ENCODE peak calls at places on chromosome 3, in ten cellular contexts. S is ascending aorta, U is GM13977, M is colonic mucosa, P is left ventricle myocardium inferior, C is mammary epithelial cell, T is fibroblast of villous mesenchyme, V is foreskin fibroblast, R is neural crest cell, A is brain microvascular endothelial cell. E is an unnamed sample.

GRCh38 chr3:184481924-184482671 is 79.5 kb upstream of the EPHB3 start:
- DNase-seq in S (no peak), U (no peak), M (no peak), P (no peak), C (peak), T (no peak), V (no peak), R (no peak), A (no peak), E (no peak)

GRCh38 chr3:163939926-163940325 is 1138.4 kb downstream of the SI start:
- DNase-seq in S (no peak), U (no peak), M (no peak), P (no peak), C (no peak), T (no peak), V (no peak), R (no peak), A (peak), E (peak)

GRCh38 chr3:183073839-183074615 is 25.3 kb downstream of the MCCC1 start:
- DNase-seq in S (no peak), U (no peak), M (no peak), P (no peak), C (peak), T (peak), V (peak), R (no peak), A (peak), E (peak)

GRCh38 chr3:8441969-8442559 is 59.6 kb upstream of the LMCD1 start:
- DNase-seq in S (no peak), U (peak), M (peak), P (no peak), C (peak), T (peak), V (peak), R (peak), A (peak), E (peak)

GRCh38 chr3:179768080-179768479 is 115.2 kb downstream of the USP13 start:
- DNase-seq in S (no peak), U (no peak), M (peak), P (no peak), C (peak), T (peak), V (peak), R (peak), A (peak), E (peak)

GRCh38 chr3:104604326-104605010 is 762.2 kb upstream of the ALCAM start:
- DNase-seq in S (no peak), U (no peak), M (no peak), P (no peak), C (peak), T (peak), V (peak), R (no peak), A (peak), E (peak)

GRCh38 chr3:76134166-76134565 is 348.8 kb upstream of the ZNF717 start:
- DNase-seq in S (no peak), U (no peak), M (no peak), P (no peak), C (peak), T (peak), V (peak), R (no peak), A (peak), E (peak)

GRCh38 chr3:100004931-100005330 is 109.4 kb downstream of the FILIP1L start:
- DNase-seq in S (no peak), U (no peak), M (no peak), P (no peak), C (no peak), T (no peak), V (no peak), R (no peak), A (no peak), E (no peak)

GRCh38 chr3:179898024-179898423 is 138.7 kb downstream of the PEX5L start:
- DNase-seq in S (no peak), U (peak), M (no peak), P (no peak), C (peak), T (peak), V (no peak), R (peak), A (peak), E (peak)

GRCh38 chr3:183265157-183265642 is 12.1 kb downstream of the B3GNT5 start:
- DNase-seq in S (no peak), U (no peak), M (no peak), P (peak), C (no peak), T (peak), V (peak), R (peak), A (peak), E (peak)

GRCh38 chr3:183824761-183825379 is 507 bp downstream of the MAP6D1 start:
- DNase-seq in S (no peak), U (peak), M (no peak), P (no peak), C (no peak), T (peak), V (peak), R (no peak), A (no peak), E (no peak)

GRCh38 chr3:4908066-4908768 is 71.0 kb upstream of the BHLHE40 start:
- DNase-seq in S (no peak), U (peak), M (no peak), P (no peak), C (no peak), T (no peak), V (no peak), R (no peak), A (no peak), E (no peak)

GRCh38 chr3:184806567-184807271 is 5.2 kb upstream of the VPS8 start:
- DNase-seq in S (no peak), U (no peak), M (no peak), P (no peak), C (no peak), T (no peak), V (no peak), R (no peak), A (no peak), E (no peak)

GRCh38 chr3:30496496-30496966 is 109.9 kb upstream of the TGFBR2 start:
- DNase-seq in S (no peak), U (no peak), M (no peak), P (peak), C (peak), T (peak), V (peak), R (no peak), A (peak), E (peak)

GRCh38 chr3:128188326-128188725 is 35.0 kb downstream of the EEFSEC start:
- DNase-seq in S (no peak), U (no peak), M (peak), P (no peak), C (no peak), T (no peak), V (peak), R (no peak), A (no peak), E (no peak)

GRCh38 chr3:32376098-32376497 is 15.6 kb upstream of the CMTM7 start:
- DNase-seq in S (no peak), U (no peak), M (no peak), P (no peak), C (peak), T (no peak), V (peak), R (no peak), A (peak), E (peak)

GRCh38 chr3:24087469-24087868 is 142.4 kb downstream of the NR1D2 start:
- DNase-seq in S (no peak), U (no peak), M (no peak), P (no peak), C (no peak), T (no peak), V (no peak), R (no peak), A (no peak), E (no peak)

GRCh38 chr3:24086597-24087369 is 141.7 kb downstream of the NR1D2 start:
- DNase-seq in S (no peak), U (no peak), M (no peak), P (no peak), C (no peak), T (peak), V (peak), R (no peak), A (no peak), E (peak)

DNA sequence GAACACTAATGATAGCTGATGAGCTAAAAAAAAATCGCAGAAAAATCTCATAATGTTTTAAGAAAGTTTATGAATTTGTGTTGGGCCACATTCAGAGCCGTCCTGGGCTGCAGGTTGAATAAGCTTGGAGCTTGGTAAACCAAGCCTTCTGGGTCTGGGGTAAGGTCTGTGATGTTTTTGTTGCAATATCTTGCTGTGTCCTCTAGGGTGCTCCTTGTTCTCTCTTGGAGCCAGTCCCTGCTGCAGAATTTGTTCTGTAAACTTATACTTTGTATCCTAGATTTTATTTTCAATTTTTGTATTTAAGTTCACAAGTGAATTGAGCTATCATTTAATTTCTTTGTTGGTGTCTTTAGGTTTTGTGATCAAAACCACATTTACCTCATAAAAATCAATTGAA is 143.7 kb downstream of the NR1D2 start:
- DNase-seq in S (no peak), U (peak), M (no peak), P (no peak), C (peak), T (peak), V (peak), R (no peak), A (peak), E (peak)
- TF ChIP-seq CTCF in S (peak), U (peak), M (peak), P (peak), C (peak), T (peak), V (peak), R (peak), A (peak), E (peak)

GRCh38 chr3:177359601-177360357 is 162.5 kb upstream of the TBL1XR1 start:
- DNase-seq in S (peak), U (peak), M (peak), P (peak), C (peak), T (peak), V (peak), R (peak), A (peak), E (peak)
- TF ChIP-seq CTCF in S (no peak), U (no peak), M (no peak), P (no peak), C (no peak), T (no peak), V (no peak), R (no peak), A (no peak), E (no peak)

DNA sequence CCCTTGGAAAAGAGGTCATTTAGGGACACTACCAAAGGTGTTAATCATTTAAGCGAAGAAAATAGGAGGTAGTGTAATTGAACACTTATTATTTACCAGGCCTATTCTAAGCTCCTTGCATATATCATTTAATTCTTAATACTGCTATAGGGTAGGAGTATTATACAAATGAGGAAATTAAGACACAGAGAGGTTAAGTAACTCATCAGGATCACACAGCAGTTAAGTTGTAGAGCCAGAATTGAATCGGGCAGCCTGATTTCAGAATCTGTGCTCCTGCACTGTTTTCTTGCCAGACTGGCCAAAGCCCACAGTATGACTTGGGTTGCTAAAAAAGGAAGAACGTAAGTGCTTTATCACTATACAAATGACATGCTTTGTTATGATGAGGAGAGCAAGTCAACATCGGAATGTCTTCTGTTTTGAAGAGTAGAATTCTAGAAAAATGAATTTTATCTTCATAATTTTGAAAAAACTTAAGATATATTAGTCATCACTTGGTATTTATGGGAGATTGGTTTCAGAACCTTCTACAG is 31.4 kb downstream of the HPS3 start:
- DNase-seq in S (no peak), U (no peak), M (no peak), P (no peak), C (no peak), T (no peak), V (no peak), R (no peak), A (peak), E (no peak)
- TF ChIP-seq CTCF in S (no peak), U (no peak), M (no peak), P (no peak), C (no peak), T (no peak), V (no peak), R (no peak), A (no peak), E (no peak)

GRCh38 chr3:68893600-68894239 is 38.6 kb downstream of the TAFA4 start:
- DNase-seq in S (no peak), U (peak), M (no peak), P (no peak), C (peak), T (peak), V (peak), R (no peak), A (peak), E (peak)
- TF ChIP-seq CTCF in S (peak), U (peak), M (peak), P (peak), C (peak), T (peak), V (no peak), R (peak), A (no peak), E (peak)

DNA sequence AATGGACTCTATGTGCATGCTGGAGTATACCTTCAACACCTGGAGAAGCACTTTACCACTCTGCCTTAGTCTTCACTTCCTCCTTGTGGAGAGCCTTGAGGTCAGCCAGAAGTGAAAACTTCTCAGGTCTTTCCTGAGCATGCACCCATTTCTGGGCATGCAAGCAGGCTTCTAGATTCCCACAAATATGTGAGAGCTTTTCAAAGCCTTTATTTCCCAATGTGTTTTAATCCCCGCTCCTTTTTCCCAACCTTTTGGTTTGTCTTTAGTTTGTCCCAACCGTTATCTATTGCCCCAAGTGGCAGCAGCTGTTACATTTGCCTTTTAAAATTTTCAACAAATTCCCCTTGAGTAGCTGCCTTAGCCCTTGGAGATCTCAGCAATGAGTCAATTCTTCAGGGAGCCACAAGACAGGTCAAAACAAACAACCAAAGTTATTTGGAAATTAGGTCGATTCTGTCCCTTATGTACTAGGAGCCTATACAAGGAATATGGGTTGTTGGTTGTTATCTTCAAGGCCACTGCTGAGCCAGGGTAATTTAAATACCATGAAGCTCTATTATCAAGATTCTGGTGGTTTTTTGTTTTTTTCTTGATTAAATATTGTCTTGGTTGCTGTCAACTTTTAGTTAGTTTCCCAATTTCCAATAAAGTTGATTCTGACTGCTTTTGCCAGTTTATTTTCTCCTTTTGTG is 44.4 kb downstream of the LSM3 start:
- DNase-seq in S (no peak), U (no peak), M (peak), P (no peak), C (peak), T (peak), V (peak), R (no peak), A (no peak), E (peak)
- TF ChIP-seq CTCF in S (no peak), U (no peak), M (no peak), P (no peak), C (no peak), T (no peak), V (no peak), R (no peak), A (no peak), E (peak)

DNA sequence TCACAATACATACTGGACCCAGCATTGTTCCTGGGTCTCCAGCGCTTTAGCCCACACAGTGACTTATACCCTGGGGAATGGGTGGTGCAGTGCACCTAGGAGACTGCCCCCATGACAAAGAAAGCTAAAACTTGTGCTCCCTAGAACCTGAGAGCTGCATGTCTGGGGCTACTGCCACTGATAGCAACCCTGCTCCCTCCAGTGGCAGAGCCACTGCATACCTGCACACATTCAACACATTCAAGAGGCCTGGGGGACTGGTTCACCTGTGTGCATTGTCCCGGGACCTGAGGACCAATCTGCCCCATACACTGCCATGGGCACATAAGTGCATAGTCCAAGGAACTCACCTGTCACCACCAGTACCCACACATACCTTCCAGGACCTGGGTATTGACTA is 302.7 kb upstream of the MANF start:
- DNase-seq in S (no peak), U (no peak), M (no peak), P (no peak), C (no peak), T (no peak), V (no peak), R (no peak), A (no peak), E (no peak)
- TF ChIP-seq CTCF in S (no peak), U (no peak), M (no peak), P (no peak), C (no peak), T (no peak), V (no peak), R (no peak), A (no peak), E (no peak)

DNA sequence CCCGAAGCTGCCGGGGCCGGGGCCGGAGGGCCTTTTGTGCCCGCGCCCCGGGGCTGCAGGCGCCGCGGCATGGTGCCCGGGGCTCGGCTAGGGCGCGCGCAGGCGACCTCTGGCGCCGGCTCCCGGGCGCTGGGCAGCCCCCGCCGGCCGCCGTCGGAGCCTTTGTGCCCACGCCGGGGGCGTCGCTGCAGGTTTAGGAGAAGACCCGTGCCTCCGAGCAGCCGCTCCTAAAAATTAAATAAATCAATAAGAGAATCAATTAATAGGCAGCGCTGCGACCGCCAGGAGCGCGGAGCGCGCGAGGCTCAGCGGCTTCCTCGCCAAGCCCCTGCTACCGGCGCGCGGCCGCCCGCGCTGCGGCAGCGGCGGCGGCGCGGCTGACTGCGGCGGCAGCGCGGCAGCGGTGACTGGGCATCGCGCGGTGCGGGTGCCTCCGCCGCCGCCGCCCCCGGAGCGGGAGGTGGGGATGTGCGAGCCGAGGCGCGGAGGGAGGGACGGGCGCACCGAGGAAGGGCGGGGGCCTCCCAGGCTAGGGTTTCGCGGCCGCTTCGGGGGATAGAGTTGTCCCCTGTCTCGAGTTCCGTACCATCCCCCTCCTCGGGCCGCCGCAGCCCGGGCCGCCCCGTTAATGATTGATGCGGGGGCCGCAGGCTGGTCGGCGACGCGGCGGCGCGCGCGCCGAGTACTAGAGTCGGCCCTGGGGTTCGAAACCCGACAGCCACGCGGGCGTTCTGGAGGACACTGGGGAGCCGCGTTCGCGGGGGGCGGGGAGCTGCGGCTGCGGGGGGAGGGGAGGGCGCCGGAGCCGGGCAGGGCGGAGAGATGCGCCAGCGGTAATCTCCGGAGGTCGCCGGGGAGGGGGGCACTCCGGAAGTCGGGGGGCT is at the start of gene PAQR9:
- DNase-seq in S (no peak), U (peak), M (no peak), P (peak), C (no peak), T (no peak), V (peak), R (peak), A (no peak), E (no peak)
- TF ChIP-seq CTCF in S (no peak), U (no peak), M (no peak), P (peak), C (no peak), T (no peak), V (no peak), R (no peak), A (no peak), E (no peak)

GRCh38 chr3:149771652-149772271 is 19.5 kb upstream of the COMMD2 start:
- DNase-seq in S (no peak), U (peak), M (peak), P (no peak), C (no peak), T (peak), V (peak), R (peak), A (peak), E (peak)

GRCh38 chr3:149768704-149769103 is 16.4 kb upstream of the COMMD2 start:
- DNase-seq in S (no peak), U (no peak), M (no peak), P (no peak), C (no peak), T (no peak), V (no peak), R (no peak), A (no peak), E (no peak)

GRCh38 chr3:149772861-149773260 is 19.5 kb downstream of the ANKUB1 start:
- DNase-seq in S (no peak), U (no peak), M (no peak), P (no peak), C (no peak), T (no peak), V (no peak), R (no peak), A (no peak), E (no peak)

GRCh38 chr3:149767720-149768119 is 15.4 kb upstream of the COMMD2 start:
- DNase-seq in S (no peak), U (no peak), M (no peak), P (no peak), C (no peak), T (no peak), V (no peak), R (no peak), A (no peak), E (no peak)

GRCh38 chr3:149770246-149770645 is 18.0 kb upstream of the COMMD2 start:
- DNase-seq in S (no peak), U (no peak), M (no peak), P (no peak), C (no peak), T (no peak), V (no peak), R (no peak), A (no peak), E (no peak)
- TF ChIP-seq CTCF in S (no peak), U (no peak), M (no peak), P (no peak), C (peak), T (peak), V (no peak), R (no peak), A (peak), E (no peak)

E was measured in fibroblast of mammary gland.